ENCODE peak calls at places on chromosomes 11 and 22, in four cellular contexts. Y is transverse colon, A is K562, V is keratinocyte. L is an unnamed sample.

GRCh38 chr11:64027619-64028397 is 7.9 kb upstream of the FLRT1 start:
- DNase-seq in Y (no peak), A (peak; percentile 38), V (no peak), L (peak; percentile 76)

GRCh38 chr11:65542738-65543390 is 15.3 kb downstream of the LTBP3 start:
- DNase-seq in Y (no peak), A (no peak), V (no peak), L (no peak)

GRCh38 chr22:39237276-39238123 is 7.3 kb downstream of the PDGFB start:
- DNase-seq in Y (no peak), A (no peak), V (no peak), L (no peak)

GRCh38 chr11:67732045-67732787 is 57.8 kb upstream of the ALDH3B2 start:
- DNase-seq in Y (no peak), A (peak; percentile 13), V (no peak), L (peak; percentile 74)

GRCh38 chr22:31337178-31337577 is 9.0 kb downstream of the PATZ1 start:
- DNase-seq in Y (no peak), A (no peak), V (no peak), L (no peak)

GRCh38 chr11:35412285-35412684 is 7.1 kb downstream of the SLC1A2 start:
- DNase-seq in Y (no peak), A (peak; percentile 9), V (no peak), L (no peak)

GRCh38 chr11:33695051-33695566 is 5.5 kb downstream of the C11orf91 start:
- DNase-seq in Y (no peak), A (no peak), V (no peak), L (peak; percentile 81)

GRCh38 chr22:22928666-22929380 is 41.2 kb downstream of the IGLL5 start:
- DNase-seq in Y (peak; percentile 78), A (peak; percentile 89), V (peak; percentile 5), L (no peak)

GRCh38 chr22:48719978-48720661 is 1107.6 kb downstream of the BRD1 start:
- DNase-seq in Y (no peak), A (peak; percentile 21), V (no peak), L (no peak)

GRCh38 chr22:45867118-45867905 is 109.7 kb downstream of the WNT7B start:
- DNase-seq in Y (no peak), A (no peak), V (no peak), L (no peak)

GRCh38 chr22:46823654-46824053 is 61.2 kb downstream of the TBC1D22A start:
- DNase-seq in Y (no peak), A (no peak), V (no peak), L (peak; percentile 30)

GRCh38 chr11:73317373-73317772 is 9.3 kb downstream of the ARHGEF17 start:
- DNase-seq in Y (peak; percentile 55), A (no peak), V (no peak), L (no peak)

GRCh38 chr22:49267996-49268395 is 559.7 kb downstream of the BRD1 start:
- DNase-seq in Y (no peak), A (no peak), V (no peak), L (no peak)

GRCh38 chr11:95922536-95923440 is 1.1 kb downstream of the MTMR2 start:
- DNase-seq in Y (no peak), A (peak; percentile 23), V (no peak), L (no peak)

GRCh38 chr22:20211997-20212753 is 55.9 kb downstream of the RTN4R start:
- DNase-seq in Y (peak; percentile 57), A (peak; percentile 85), V (no peak), L (peak; percentile 88)

GRCh38 chr11:133950874-133951483 is 5.8 kb downstream of the IGSF9B start:
- DNase-seq in Y (no peak), A (no peak), V (no peak), L (no peak)

GRCh38 chr11:32851251-32851650 is 21.5 kb downstream of the PRRG4 start:
- DNase-seq in Y (no peak), A (no peak), V (no peak), L (no peak)

GRCh38 chr11:113577356-113578163 is 102.4 kb upstream of the DRD2 start:
- DNase-seq in Y (no peak), A (no peak), V (no peak), L (no peak)

GRCh38 chr11:85167038-85167437 is 460.1 kb downstream of the DLG2 start:
- DNase-seq in Y (no peak), A (no peak), V (no peak), L (no peak)
- H3K4me3 ChIP-seq in Y (no peak overlapping the region), A (no peak overlapping the region), V (no peak overlapping the region), L (no peak overlapping the region)

GRCh38 chr11:128288368-128288767 is 299.0 kb downstream of the ETS1 start:
- DNase-seq in Y (no peak), A (no peak), V (no peak), L (no peak)

GRCh38 chr11:128291043-128291442 is 296.3 kb downstream of the ETS1 start:
- DNase-seq in Y (no peak), A (no peak), V (no peak), L (no peak)

GRCh38 chr11:128289048-128289447 is 298.3 kb downstream of the ETS1 start:
- DNase-seq in Y (no peak), A (no peak), V (no peak), L (no peak)

GRCh38 chr11:128291835-128292234 is 295.5 kb downstream of the ETS1 start:
- DNase-seq in Y (peak; percentile 65), A (no peak), V (no peak), L (no peak)

DNA sequence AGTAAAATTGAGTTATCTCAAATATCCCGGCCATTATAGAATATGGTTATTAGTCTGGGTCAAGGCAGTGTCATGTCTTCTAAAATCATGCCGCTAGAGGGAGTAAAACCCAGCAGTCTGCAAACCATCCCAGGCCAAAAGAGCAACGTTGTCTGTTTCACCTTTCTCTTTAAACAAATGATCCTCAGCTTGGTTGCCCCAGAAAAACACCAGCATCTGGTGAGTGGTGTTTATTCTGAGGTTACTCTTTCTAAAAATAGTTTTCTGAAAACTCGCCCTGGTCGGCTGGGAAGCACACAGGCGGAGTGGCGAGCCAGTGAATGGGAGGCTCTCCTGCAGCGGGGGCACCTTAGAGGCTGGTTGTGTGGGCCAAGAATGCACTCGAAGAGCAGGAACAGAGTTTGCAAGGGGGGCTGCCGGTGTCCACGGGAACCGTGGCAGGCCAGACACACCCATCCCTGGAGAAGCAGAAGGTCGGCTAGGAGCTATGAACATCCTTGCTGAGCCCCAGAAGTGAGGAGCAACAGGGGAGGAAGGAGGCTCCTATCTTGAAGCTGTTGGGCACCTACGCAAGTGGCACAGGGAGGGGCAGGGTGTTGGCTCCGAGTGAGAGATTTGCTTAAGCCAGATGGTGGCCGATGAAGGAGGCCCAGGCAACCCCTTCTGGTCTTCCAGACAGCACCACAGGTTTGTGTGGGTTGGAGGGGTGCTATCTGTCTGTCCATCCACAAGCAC is 297.1 kb downstream of the ETS1 start:
- DNase-seq in Y (peak; percentile 86), A (peak; percentile 47), V (no peak), L (peak; percentile 45)
- H3K4me1 ChIP-seq in Y (peaks cover 36% of the 10 kb centered on the region), A (no peaks in the 10 kb centered on the region), V (no peaks in the 10 kb centered on the region), L (peaks cover 8% of the 10 kb centered on the region)

GRCh38 chr11:120256779-120257178 is 16.8 kb downstream of the POU2F3 start:
- DNase-seq in Y (no peak), A (no peak), V (no peak), L (no peak)
- H3K27me3 ChIP-seq in Y (peaks cover 63% of the 10 kb centered on the region), A (peaks cover 50% of the 10 kb centered on the region), V (peaks cover 56% of the 10 kb centered on the region), L (no peaks in the 10 kb centered on the region)

GRCh38 chr11:88326112-88326511 is 11.4 kb downstream of the CTSC start:
- DNase-seq in Y (no peak), A (no peak), V (no peak), L (no peak)

GRCh38 chr11:88329563-88330250 is 7.8 kb downstream of the CTSC start:
- DNase-seq in Y (no peak), A (no peak), V (no peak), L (no peak)

GRCh38 chr11:88324562-88325345 is 12.8 kb downstream of the CTSC start:
- DNase-seq in Y (no peak), A (no peak), V (no peak), L (no peak)

GRCh38 chr11:88327462-88328143 is 9.9 kb downstream of the CTSC start:
- DNase-seq in Y (no peak), A (no peak), V (no peak), L (no peak)

GRCh38 chr11:88327061-88327460 is 10.5 kb downstream of the CTSC start:
- DNase-seq in Y (no peak), A (no peak), V (no peak), L (no peak)
- H3K4me3 ChIP-seq in Y (no peak overlapping the region), A (no peak overlapping the region), V (no peak overlapping the region), L (no peak overlapping the region)

DNA sequence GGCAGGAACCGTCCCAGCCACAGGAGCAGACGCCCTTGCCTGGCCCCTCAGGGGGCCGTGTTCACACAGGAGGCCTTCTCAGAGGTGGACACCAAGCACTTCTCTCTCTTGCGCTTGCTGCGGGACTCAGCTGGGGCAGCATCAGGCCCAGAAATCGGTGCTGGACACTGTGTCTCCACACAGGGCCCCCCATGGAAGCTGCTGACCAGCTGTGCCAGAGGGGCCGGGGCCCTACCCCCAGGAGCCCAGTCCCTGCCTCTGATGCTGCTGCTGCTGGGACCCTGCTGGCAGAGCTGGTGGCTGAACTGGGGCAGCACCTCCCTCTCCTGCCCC is 4.0 kb downstream of the PLXNB2 start:
- DNase-seq in Y (no peak), A (no peak), V (no peak), L (no peak)
- H3K4me1 ChIP-seq in Y (peaks cover 81% of the 10 kb centered on the region), A (peaks cover 34% of the 10 kb centered on the region), V (peaks cover 56% of the 10 kb centered on the region), L (peaks cover 9% of the 10 kb centered on the region)

GRCh38 chr11:9005087-9005486 is 1.3 kb upstream of the NRIP3 start:
- DNase-seq in Y (no peak), A (no peak), V (no peak), L (no peak)
- H3K27me3 ChIP-seq in Y (peaks cover 47% of the 10 kb centered on the region), A (no peaks in the 10 kb centered on the region), V (peaks cover 51% of the 10 kb centered on the region), L (peaks cover 8% of the 10 kb centered on the region)

DNA sequence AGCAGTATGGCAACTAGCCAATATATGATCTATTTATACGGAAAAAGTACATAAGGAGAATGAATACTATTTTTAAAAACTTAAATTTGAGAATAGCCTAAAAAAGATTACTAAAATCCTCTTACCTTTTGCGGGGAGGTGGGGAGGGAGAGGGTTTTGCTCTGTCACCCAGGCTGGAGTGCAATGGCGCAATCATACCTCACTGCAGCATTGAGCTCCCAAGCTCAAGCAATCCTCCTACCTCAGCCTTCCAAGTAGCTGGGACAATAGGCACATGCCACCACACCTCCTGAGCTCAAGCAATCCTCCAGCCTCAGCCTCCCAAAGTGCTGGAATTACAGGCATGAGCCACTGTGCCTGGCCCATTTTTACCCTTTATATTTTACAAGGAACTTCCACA is 82.0 kb downstream of the TTC28 start:
- DNase-seq in Y (no peak), A (no peak), V (no peak), L (no peak)
- H3K4me3 ChIP-seq in Y (no peak overlapping the region), A (no peak overlapping the region), V (no peak overlapping the region), L (no peak overlapping the region)

DNA sequence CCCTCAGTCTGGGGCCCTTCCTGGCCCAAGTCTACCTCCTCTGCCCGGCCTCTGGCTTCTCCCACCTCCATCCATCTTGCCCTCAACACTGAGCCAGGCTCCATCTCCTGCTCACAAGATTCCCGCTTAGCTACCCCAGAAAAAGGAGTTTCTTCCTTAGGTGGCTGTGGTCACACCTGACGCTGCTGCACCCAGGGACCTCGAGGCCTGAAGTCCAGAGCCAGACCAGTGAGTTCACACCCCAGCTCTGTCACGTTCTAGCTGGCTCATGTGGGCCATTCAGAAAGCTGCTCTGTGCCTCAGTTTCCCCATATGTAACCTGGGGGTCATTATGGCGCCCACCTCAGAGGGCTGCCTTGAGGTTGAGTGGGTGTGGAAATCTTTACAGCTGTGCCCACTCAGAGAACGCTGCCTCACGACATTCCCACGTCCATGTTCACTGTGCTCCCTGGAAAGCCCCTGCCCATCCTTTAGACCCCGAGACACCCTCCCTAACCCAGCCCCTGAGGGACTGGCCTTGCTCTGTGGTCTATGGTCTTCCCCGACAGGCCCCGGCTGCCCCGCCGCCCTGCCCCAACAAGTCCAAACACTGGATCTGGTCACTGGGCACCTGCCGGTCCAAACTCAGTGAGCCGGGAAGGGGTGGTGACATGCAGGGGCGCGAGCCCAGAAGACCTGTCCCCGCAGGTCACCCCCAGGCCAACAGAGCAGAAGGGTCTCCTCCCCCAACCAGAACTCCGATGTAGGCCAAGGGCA is 9.8 kb downstream of the PLXNB2 start:
- DNase-seq in Y (no peak), A (no peak), V (no peak), L (no peak)
- H3K4me1 ChIP-seq in Y (peaks cover 89% of the 10 kb centered on the region), A (no peaks in the 10 kb centered on the region), V (peaks cover 44% of the 10 kb centered on the region), L (peaks cover 17% of the 10 kb centered on the region)

L was measured in pancreas.